ENCODE peak calls at places on chromosomes 12 and 14, in six cellular contexts. One of them, this sample, is unnamed. For H3K9me3, the result is how much of the 10 kb centered on the place peaks cover.

GRCh38 chr14:96091149-96091693 is 52.1 kb downstream of the C14orf132 start:
- DNase-seq in heart right ventricle: no peak
- DNase-seq in tibial artery: peak
- DNase-seq in ovary: no peak
- DNase-seq in heart left ventricle: no peak
- DNase-seq in upper lobe of left lung: peak
- DNase-seq in this sample: no peak

GRCh38 chr14:68896132-68896531 is 83.0 kb downstream of the ACTN1 start:
- DNase-seq in tibial artery: no peak
- DNase-seq in upper lobe of left lung: no peak
- DNase-seq in heart left ventricle: no peak
- DNase-seq in heart right ventricle: no peak
- DNase-seq in ovary: no peak
- DNase-seq in this sample: no peak

GRCh38 chr14:36646664-36647416 is 14.8 kb upstream of the PAX9 start:
- DNase-seq in upper lobe of left lung: no peak
- DNase-seq in heart right ventricle: no peak
- DNase-seq in heart left ventricle: no peak
- DNase-seq in tibial artery: no peak
- DNase-seq in ovary: no peak
- DNase-seq in this sample: peak

GRCh38 chr12:93003540-93004239 is 74.6 kb upstream of the EEA1 start:
- DNase-seq in heart right ventricle: no peak
- DNase-seq in ovary: no peak
- DNase-seq in tibial artery: no peak
- DNase-seq in upper lobe of left lung: no peak
- DNase-seq in heart left ventricle: no peak
- DNase-seq in this sample: no peak

GRCh38 chr14:71703477-71703876 is 228.8 kb upstream of the RGS6 start:
- DNase-seq in tibial artery: no peak
- DNase-seq in heart right ventricle: no peak
- DNase-seq in heart left ventricle: peak
- DNase-seq in upper lobe of left lung: no peak
- DNase-seq in ovary: no peak
- DNase-seq in this sample: no peak

GRCh38 chr12:95701275-95701674 is 89.3 kb downstream of the NTN4 start:
- DNase-seq in tibial artery: no peak
- DNase-seq in heart right ventricle: no peak
- DNase-seq in heart left ventricle: no peak
- DNase-seq in upper lobe of left lung: no peak
- DNase-seq in ovary: no peak
- DNase-seq in this sample: no peak

GRCh38 chr12:6551496-6552139 is 4.2 kb downstream of the IFFO1 start:
- DNase-seq in ovary: no peak
- DNase-seq in upper lobe of left lung: no peak
- DNase-seq in heart left ventricle: no peak
- DNase-seq in heart right ventricle: no peak
- DNase-seq in tibial artery: no peak
- DNase-seq in this sample: no peak

GRCh38 chr12:100024974-100025555 is 40.3 kb upstream of the ANKS1B start:
- DNase-seq in upper lobe of left lung: no peak
- DNase-seq in ovary: no peak
- DNase-seq in heart left ventricle: no peak
- DNase-seq in tibial artery: no peak
- DNase-seq in heart right ventricle: no peak
- DNase-seq in this sample: no peak

DNA sequence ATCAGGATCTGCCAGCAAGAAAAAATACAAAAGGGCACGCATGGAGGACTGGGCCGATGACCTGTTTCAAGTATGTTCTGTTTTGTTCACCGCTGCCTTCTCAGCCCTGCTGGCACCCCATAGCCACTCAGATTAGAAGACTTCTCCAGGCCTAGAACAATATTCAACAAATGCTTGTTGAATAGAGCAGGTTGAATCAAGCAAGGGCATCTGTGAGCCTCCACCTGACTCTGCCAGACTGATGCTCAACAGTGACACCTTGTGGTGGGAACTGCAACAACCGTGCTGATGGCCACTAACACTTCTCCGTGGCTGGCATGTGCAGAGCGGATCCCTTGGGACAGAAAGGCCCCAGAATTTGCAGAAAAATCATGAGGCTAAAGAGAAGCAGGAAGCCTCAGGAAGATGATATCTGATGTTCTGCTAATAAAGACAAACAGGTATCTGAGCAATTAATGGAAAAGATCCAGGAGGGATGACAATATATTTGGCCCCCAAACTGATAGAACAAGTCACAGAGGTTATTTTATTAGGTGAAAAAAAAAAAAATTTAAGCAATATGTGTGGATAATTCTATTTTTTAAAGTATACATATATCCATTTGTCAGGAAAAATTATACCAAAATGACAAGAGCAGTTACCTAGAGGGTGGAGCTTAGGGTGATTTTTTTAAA is 114.3 kb downstream of the KSR2 start:
- DNase-seq in tibial artery: no peak
- DNase-seq in ovary: no peak
- DNase-seq in heart left ventricle: no peak
- DNase-seq in upper lobe of left lung: peak
- DNase-seq in heart right ventricle: no peak
- DNase-seq in this sample: peak
- TF ChIP-seq CTCF in tibial artery: no peak
- TF ChIP-seq CTCF in ovary: no peak
- TF ChIP-seq CTCF in heart left ventricle: no peak
- TF ChIP-seq CTCF in upper lobe of left lung: peak
- TF ChIP-seq CTCF in heart right ventricle: peak
- TF ChIP-seq CTCF in this sample: peak

DNA sequence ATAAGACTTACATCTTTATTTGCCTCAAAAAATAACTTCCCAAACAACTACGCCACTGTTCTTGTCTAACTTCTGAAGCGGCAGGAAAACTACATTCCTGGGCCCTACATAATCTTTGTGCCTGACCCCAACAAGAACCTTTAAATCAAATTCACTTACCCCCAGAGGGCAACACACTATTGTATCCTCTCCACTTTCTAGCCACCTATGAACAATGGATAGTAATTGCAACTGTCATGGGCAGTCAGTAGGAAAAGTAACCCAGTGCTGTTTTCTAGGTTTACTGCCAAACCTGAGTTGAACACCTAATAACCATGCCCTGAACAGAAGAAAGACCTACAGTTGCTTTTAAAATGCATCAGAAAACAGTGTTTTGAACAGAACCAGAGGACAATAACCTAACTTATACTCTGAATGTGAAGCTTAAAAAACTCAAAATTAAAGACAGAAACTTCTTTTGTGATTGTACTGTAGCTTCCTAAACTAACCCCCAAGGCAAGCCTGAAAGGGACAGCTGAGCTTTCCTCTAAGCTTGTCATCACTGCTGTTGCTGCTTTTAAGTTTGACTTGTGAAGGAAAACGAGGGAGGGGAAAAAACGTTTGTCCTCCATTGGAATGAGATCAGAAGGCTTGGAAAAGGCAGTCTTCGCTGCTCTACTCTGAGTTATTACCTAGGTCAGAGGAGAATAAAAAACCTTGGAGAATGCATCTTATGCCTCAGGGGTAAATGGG is 195.7 kb downstream of the SOX5 start:
- DNase-seq in tibial artery: no peak
- DNase-seq in heart left ventricle: no peak
- DNase-seq in ovary: no peak
- DNase-seq in heart right ventricle: no peak
- DNase-seq in upper lobe of left lung: no peak
- DNase-seq in this sample: no peak
- H3K9me3 ChIP-seq in tibial artery: under half
- H3K9me3 ChIP-seq in heart left ventricle: under half
- H3K9me3 ChIP-seq in ovary: under half
- H3K9me3 ChIP-seq in heart right ventricle: under half
- H3K9me3 ChIP-seq in upper lobe of left lung: under half
- H3K9me3 ChIP-seq in this sample: under half

DNA sequence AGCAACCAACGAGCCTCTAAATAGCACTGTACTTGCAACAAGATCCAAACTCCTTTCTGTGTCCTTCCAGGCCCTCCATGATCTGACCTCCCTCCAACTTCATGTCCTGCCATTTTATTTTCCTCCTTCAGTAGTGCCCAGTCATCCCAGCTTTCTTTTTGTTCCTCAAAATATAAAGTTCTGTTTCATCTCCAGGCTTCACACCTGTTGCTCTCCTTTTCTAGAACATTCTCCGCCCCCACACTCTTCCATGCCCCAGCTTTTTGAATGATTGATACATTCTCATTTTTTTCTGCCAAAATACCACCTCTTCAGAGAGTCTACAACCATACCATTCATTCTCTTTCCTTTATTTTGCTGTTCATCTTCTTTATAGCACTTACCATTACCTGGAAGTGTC is 296.5 kb downstream of the RPAP3 start:
- DNase-seq in upper lobe of left lung: no peak
- DNase-seq in tibial artery: no peak
- DNase-seq in heart left ventricle: no peak
- DNase-seq in ovary: no peak
- DNase-seq in heart right ventricle: no peak
- DNase-seq in this sample: no peak
- TF ChIP-seq CTCF in upper lobe of left lung: no peak
- TF ChIP-seq CTCF in tibial artery: no peak
- TF ChIP-seq CTCF in heart left ventricle: no peak
- TF ChIP-seq CTCF in ovary: no peak
- TF ChIP-seq CTCF in heart right ventricle: no peak
- TF ChIP-seq CTCF in this sample: no peak

GRCh38 chr14:106842687-106843086 is 1316.3 kb downstream of the TMEM121 start:
- DNase-seq in upper lobe of left lung: no peak
- DNase-seq in ovary: peak
- DNase-seq in heart right ventricle: no peak
- DNase-seq in heart left ventricle: no peak
- DNase-seq in tibial artery: no peak
- DNase-seq in this sample: peak
- H3K9me3 ChIP-seq in upper lobe of left lung: under half
- H3K9me3 ChIP-seq in ovary: under half
- H3K9me3 ChIP-seq in heart right ventricle: under half
- H3K9me3 ChIP-seq in heart left ventricle: under half
- H3K9me3 ChIP-seq in tibial artery: under half
- H3K9me3 ChIP-seq in this sample: under half

DNA sequence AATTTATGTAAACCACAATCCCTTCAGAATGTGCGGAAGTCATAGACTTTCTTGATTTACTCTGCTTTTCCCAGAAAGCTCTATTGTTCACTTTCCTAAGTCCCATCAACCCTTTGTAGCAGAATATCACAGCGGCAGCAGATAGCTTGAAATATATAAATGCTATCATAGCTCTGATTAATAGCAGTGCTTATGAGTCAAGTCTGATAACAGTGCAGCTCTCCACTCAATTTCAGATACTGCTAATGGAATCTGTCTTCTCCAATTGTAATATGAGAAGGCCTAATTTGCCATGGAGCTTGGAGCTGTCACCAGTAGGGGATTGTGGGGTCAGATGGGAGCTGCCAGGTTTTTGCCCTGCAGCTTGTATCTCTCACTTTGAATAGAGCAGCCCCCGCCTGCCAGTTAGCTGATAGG is 10.9 kb downstream of the TMEM260 start:
- DNase-seq in heart right ventricle: peak
- DNase-seq in heart left ventricle: peak
- DNase-seq in upper lobe of left lung: no peak
- DNase-seq in tibial artery: no peak
- DNase-seq in ovary: no peak
- DNase-seq in this sample: no peak
- TF ChIP-seq CTCF in heart right ventricle: no peak
- TF ChIP-seq CTCF in heart left ventricle: no peak
- TF ChIP-seq CTCF in upper lobe of left lung: no peak
- TF ChIP-seq CTCF in tibial artery: no peak
- TF ChIP-seq CTCF in ovary: no peak
- TF ChIP-seq CTCF in this sample: no peak

GRCh38 chr12:130444986-130445385 is 107.3 kb downstream of the PIWIL1 start:
- DNase-seq in heart left ventricle: no peak
- DNase-seq in tibial artery: no peak
- DNase-seq in ovary: no peak
- DNase-seq in heart right ventricle: no peak
- DNase-seq in upper lobe of left lung: no peak
- DNase-seq in this sample: no peak
- H3K9me3 ChIP-seq in heart left ventricle: under half
- H3K9me3 ChIP-seq in tibial artery: under half
- H3K9me3 ChIP-seq in ovary: under half
- H3K9me3 ChIP-seq in heart right ventricle: under half
- H3K9me3 ChIP-seq in upper lobe of left lung: under half
- H3K9me3 ChIP-seq in this sample: under half

GRCh38 chr14:77574446-77575125 is 41.9 kb downstream of the SPTLC2 start:
- DNase-seq in ovary: no peak
- DNase-seq in upper lobe of left lung: no peak
- DNase-seq in heart left ventricle: no peak
- DNase-seq in tibial artery: no peak
- DNase-seq in heart right ventricle: no peak
- DNase-seq in this sample: no peak

GRCh38 chr14:77573964-77574363 is 42.5 kb downstream of the SPTLC2 start:
- DNase-seq in ovary: no peak
- DNase-seq in upper lobe of left lung: no peak
- DNase-seq in heart right ventricle: no peak
- DNase-seq in heart left ventricle: no peak
- DNase-seq in tibial artery: no peak
- DNase-seq in this sample: no peak

GRCh38 chr14:77565289-77566081 is 51.0 kb downstream of the SPTLC2 start:
- DNase-seq in heart right ventricle: no peak
- DNase-seq in upper lobe of left lung: no peak
- DNase-seq in heart left ventricle: no peak
- DNase-seq in tibial artery: no peak
- DNase-seq in ovary: no peak
- DNase-seq in this sample: no peak

GRCh38 chr14:77570706-77571293 is 45.6 kb downstream of the SPTLC2 start:
- DNase-seq in ovary: peak
- DNase-seq in tibial artery: no peak
- DNase-seq in heart right ventricle: no peak
- DNase-seq in heart left ventricle: no peak
- DNase-seq in upper lobe of left lung: no peak
- DNase-seq in this sample: no peak
- TF ChIP-seq CTCF in ovary: no peak
- TF ChIP-seq CTCF in tibial artery: no peak
- TF ChIP-seq CTCF in heart right ventricle: no peak
- TF ChIP-seq CTCF in heart left ventricle: no peak
- TF ChIP-seq CTCF in upper lobe of left lung: no peak
- TF ChIP-seq CTCF in this sample: no peak

This sample was measured in Caco-2.